ENCODE peak calls at places on chromosomes 3 and 15, in five cellular contexts. J, V, R, U and Q are unnamed samples.

GRCh38 chr15:32029409-32029861 is 880 bp upstream of the CHRNA7 start:
- DNase-seq in J (no peak), V (no peak), R (no peak), U (no peak), Q (peak)

GRCh38 chr15:25762015-25762662 is 101.0 kb downstream of the ATP10A start:
- DNase-seq in J (no peak), V (peak), R (no peak), U (no peak), Q (no peak)

GRCh38 chr3:175059788-175060187 is 200.7 kb downstream of the NAALADL2 start:
- DNase-seq in J (no peak), V (no peak), R (no peak), U (no peak), Q (no peak)

GRCh38 chr3:174533286-174533685 is 325.8 kb upstream of the NAALADL2 start:
- DNase-seq in J (no peak), V (peak), R (no peak), U (no peak), Q (no peak)

GRCh38 chr15:53351373-53351772 is 408.1 kb downstream of the WDR72 start:
- DNase-seq in J (no peak), V (no peak), R (no peak), U (no peak), Q (no peak)

GRCh38 chr3:42683875-42684593 is 1.3 kb upstream of the KLHL40 start:
- DNase-seq in J (no peak), V (peak), R (peak), U (no peak), Q (peak)

GRCh38 chr3:151526771-151527170 is 65.9 kb upstream of the IGSF10 start:
- DNase-seq in J (no peak), V (no peak), R (no peak), U (no peak), Q (no peak)

GRCh38 chr15:68806220-68807105 is 14.2 kb downstream of the ANP32A start:
- DNase-seq in J (no peak), V (no peak), R (no peak), U (no peak), Q (no peak)

GRCh38 chr3:58528629-58529028 is 8.4 kb downstream of the ACOX2 start:
- DNase-seq in J (no peak), V (peak), R (peak), U (no peak), Q (no peak)

GRCh38 chr3:128415773-128416577 is 50.7 kb downstream of the DNAJB8 start:
- DNase-seq in J (no peak), V (no peak), R (no peak), U (no peak), Q (no peak)

GRCh38 chr3:129481783-129482332 is 41.8 kb downstream of the IFT122 start:
- DNase-seq in J (peak), V (peak), R (peak), U (no peak), Q (no peak)

GRCh38 chr3:155302476-155302875 is 9.0 kb upstream of the STRIT1 start:
- DNase-seq in J (no peak), V (peak), R (no peak), U (no peak), Q (no peak)

GRCh38 chr3:149407898-149408297 is 30.4 kb upstream of the TM4SF1 start:
- DNase-seq in J (no peak), V (no peak), R (no peak), U (no peak), Q (no peak)

GRCh38 chr3:128807186-128807830 is 72.1 kb upstream of the ACAD9 start:
- DNase-seq in J (no peak), V (no peak), R (no peak), U (no peak), Q (no peak)

GRCh38 chr3:59611649-59612431 is 562.0 kb upstream of the CFAP20DC start:
- DNase-seq in J (no peak), V (no peak), R (no peak), U (no peak), Q (peak)

GRCh38 chr3:25812644-25813043 is 22.8 kb downstream of the OXSM start:
- DNase-seq in J (no peak), V (no peak), R (no peak), U (no peak), Q (no peak)

GRCh38 chr3:30319713-30320112 is 286.7 kb upstream of the TGFBR2 start:
- DNase-seq in J (peak), V (peak), R (no peak), U (no peak), Q (peak)

GRCh38 chr3:114796796-114797195 is 350.3 kb downstream of the ZBTB20 start:
- DNase-seq in J (no peak), V (no peak), R (no peak), U (no peak), Q (no peak)

GRCh38 chr15:90240856-90241255 is 6.8 kb downstream of the GDPGP1 start:
- DNase-seq in J (no peak), V (no peak), R (no peak), U (no peak), Q (no peak)